ENCODE peak calls at places on chromosomes 7 and 10, in five cellular contexts. One of them, this sample, is unnamed.

GRCh38 chr10:132549416-132549815 is 11.8 kb downstream of the INPP5A start:
- DNase-seq in stomach: peak
- DNase-seq in tibial nerve: no peak
- DNase-seq in suprapubic skin: peak
- DNase-seq in GM12878: no peak
- DNase-seq in this sample: peak

GRCh38 chr7:80053098-80053497 is 81.5 kb upstream of the GNAI1 start:
- DNase-seq in stomach: no peak
- DNase-seq in GM12878: no peak
- DNase-seq in suprapubic skin: no peak
- DNase-seq in tibial nerve: no peak
- DNase-seq in this sample: no peak

GRCh38 chr10:8346861-8347260 is 292.4 kb downstream of the GATA3 start:
- DNase-seq in suprapubic skin: no peak
- DNase-seq in GM12878: no peak
- DNase-seq in tibial nerve: no peak
- DNase-seq in stomach: no peak
- DNase-seq in this sample: no peak

GRCh38 chr7:41891967-41892755 is 189.3 kb upstream of the INHBA start:
- DNase-seq in stomach: no peak
- DNase-seq in suprapubic skin: no peak
- DNase-seq in tibial nerve: no peak
- DNase-seq in GM12878: no peak
- DNase-seq in this sample: no peak

GRCh38 chr10:75165684-75166622 is 44.6 kb upstream of the VDAC2 start:
- DNase-seq in tibial nerve: no peak
- DNase-seq in suprapubic skin: no peak
- DNase-seq in stomach: no peak
- DNase-seq in GM12878: peak
- DNase-seq in this sample: no peak

GRCh38 chr10:130416334-130416950 is 280.3 kb downstream of the GLRX3 start:
- DNase-seq in stomach: no peak
- DNase-seq in suprapubic skin: no peak
- DNase-seq in GM12878: no peak
- DNase-seq in tibial nerve: no peak
- DNase-seq in this sample: no peak

GRCh38 chr7:7136423-7136822 is 45.9 kb upstream of the C1GALT1 start:
- DNase-seq in GM12878: no peak
- DNase-seq in tibial nerve: no peak
- DNase-seq in stomach: no peak
- DNase-seq in suprapubic skin: no peak
- DNase-seq in this sample: no peak

GRCh38 chr7:158257001-158257400 is 330.6 kb downstream of the PTPRN2 start:
- DNase-seq in suprapubic skin: peak
- DNase-seq in stomach: no peak
- DNase-seq in GM12878: no peak
- DNase-seq in tibial nerve: no peak
- DNase-seq in this sample: no peak

GRCh38 chr10:31158000-31158658 is 126.5 kb upstream of the ZNF438 start:
- DNase-seq in suprapubic skin: no peak
- DNase-seq in stomach: no peak
- DNase-seq in tibial nerve: no peak
- DNase-seq in GM12878: no peak
- DNase-seq in this sample: no peak

GRCh38 chr10:84224411-84225028 is 824 bp downstream of the LRIT2 start:
- DNase-seq in tibial nerve: no peak
- DNase-seq in stomach: no peak
- DNase-seq in suprapubic skin: no peak
- DNase-seq in GM12878: no peak
- DNase-seq in this sample: no peak

GRCh38 chr7:96331775-96332174 is 9.9 kb upstream of the SLC25A13 start:
- DNase-seq in GM12878: no peak
- DNase-seq in tibial nerve: no peak
- DNase-seq in stomach: no peak
- DNase-seq in suprapubic skin: no peak
- DNase-seq in this sample: no peak

GRCh38 chr10:6141296-6142151 is 52.7 kb downstream of the RBM17 start:
- DNase-seq in stomach: no peak
- DNase-seq in suprapubic skin: no peak
- DNase-seq in tibial nerve: no peak
- DNase-seq in GM12878: peak
- DNase-seq in this sample: no peak

GRCh38 chr10:50033481-50033880 is 34.3 kb upstream of the WASHC2A start:
- DNase-seq in stomach: no peak
- DNase-seq in suprapubic skin: no peak
- DNase-seq in GM12878: no peak
- DNase-seq in tibial nerve: no peak
- DNase-seq in this sample: no peak

GRCh38 chr10:129978322-129978721 is 14.2 kb upstream of the EBF3 start:
- DNase-seq in suprapubic skin: no peak
- DNase-seq in GM12878: no peak
- DNase-seq in stomach: no peak
- DNase-seq in tibial nerve: no peak
- DNase-seq in this sample: no peak

GRCh38 chr7:98369726-98370125 is 31.2 kb downstream of the BAIAP2L1 start:
- DNase-seq in stomach: no peak
- DNase-seq in GM12878: no peak
- DNase-seq in suprapubic skin: no peak
- DNase-seq in tibial nerve: no peak
- DNase-seq in this sample: no peak

GRCh38 chr10:115417585-115418265 is 324.6 kb downstream of the ATRNL1 start:
- DNase-seq in stomach: no peak
- DNase-seq in tibial nerve: no peak
- DNase-seq in GM12878: peak
- DNase-seq in suprapubic skin: no peak
- DNase-seq in this sample: no peak

GRCh38 chr10:95229724-95230627 is 35.9 kb downstream of the ACSM6 start:
- DNase-seq in suprapubic skin: no peak
- DNase-seq in GM12878: no peak
- DNase-seq in stomach: no peak
- DNase-seq in tibial nerve: no peak
- DNase-seq in this sample: no peak

GRCh38 chr10:60267802-60268201 is 121.9 kb downstream of the ANK3 start:
- DNase-seq in stomach: no peak
- DNase-seq in tibial nerve: no peak
- DNase-seq in GM12878: no peak
- DNase-seq in suprapubic skin: no peak
- DNase-seq in this sample: no peak

GRCh38 chr7:22841954-22842353 is 19.3 kb upstream of the TOMM7 start:
- DNase-seq in suprapubic skin: peak
- DNase-seq in GM12878: no peak
- DNase-seq in stomach: no peak
- DNase-seq in tibial nerve: peak
- DNase-seq in this sample: no peak

GRCh38 chr10:102267748-102268147 is 22.4 kb downstream of the GBF1 start:
- DNase-seq in GM12878: no peak
- DNase-seq in tibial nerve: no peak
- DNase-seq in suprapubic skin: no peak
- DNase-seq in stomach: no peak
- DNase-seq in this sample: no peak

GRCh38 chr7:131328387-131329175 is 905 bp downstream of the MKLN1 start:
- DNase-seq in stomach: no peak
- DNase-seq in tibial nerve: peak
- DNase-seq in suprapubic skin: no peak
- DNase-seq in GM12878: no peak
- DNase-seq in this sample: no peak

GRCh38 chr10:101721806-101722205 is 26.8 kb upstream of the FBXW4 start:
- DNase-seq in stomach: no peak
- DNase-seq in suprapubic skin: no peak
- DNase-seq in GM12878: no peak
- DNase-seq in tibial nerve: no peak
- DNase-seq in this sample: no peak

GRCh38 chr10:102118867-102119266 is 1.3 kb downstream of the LDB1 start:
- DNase-seq in stomach: peak
- DNase-seq in tibial nerve: no peak
- DNase-seq in GM12878: no peak
- DNase-seq in suprapubic skin: no peak
- DNase-seq in this sample: peak

GRCh38 chr10:100338434-100339036 is 8.5 kb upstream of the SCD start:
- DNase-seq in tibial nerve: peak
- DNase-seq in GM12878: no peak
- DNase-seq in stomach: peak
- DNase-seq in suprapubic skin: peak
- DNase-seq in this sample: peak

GRCh38 chr7:143900230-143900766 is 1.7 kb downstream of the TCAF1 start:
- DNase-seq in GM12878: no peak
- DNase-seq in suprapubic skin: no peak
- DNase-seq in tibial nerve: no peak
- DNase-seq in stomach: no peak
- DNase-seq in this sample: no peak

DNA sequence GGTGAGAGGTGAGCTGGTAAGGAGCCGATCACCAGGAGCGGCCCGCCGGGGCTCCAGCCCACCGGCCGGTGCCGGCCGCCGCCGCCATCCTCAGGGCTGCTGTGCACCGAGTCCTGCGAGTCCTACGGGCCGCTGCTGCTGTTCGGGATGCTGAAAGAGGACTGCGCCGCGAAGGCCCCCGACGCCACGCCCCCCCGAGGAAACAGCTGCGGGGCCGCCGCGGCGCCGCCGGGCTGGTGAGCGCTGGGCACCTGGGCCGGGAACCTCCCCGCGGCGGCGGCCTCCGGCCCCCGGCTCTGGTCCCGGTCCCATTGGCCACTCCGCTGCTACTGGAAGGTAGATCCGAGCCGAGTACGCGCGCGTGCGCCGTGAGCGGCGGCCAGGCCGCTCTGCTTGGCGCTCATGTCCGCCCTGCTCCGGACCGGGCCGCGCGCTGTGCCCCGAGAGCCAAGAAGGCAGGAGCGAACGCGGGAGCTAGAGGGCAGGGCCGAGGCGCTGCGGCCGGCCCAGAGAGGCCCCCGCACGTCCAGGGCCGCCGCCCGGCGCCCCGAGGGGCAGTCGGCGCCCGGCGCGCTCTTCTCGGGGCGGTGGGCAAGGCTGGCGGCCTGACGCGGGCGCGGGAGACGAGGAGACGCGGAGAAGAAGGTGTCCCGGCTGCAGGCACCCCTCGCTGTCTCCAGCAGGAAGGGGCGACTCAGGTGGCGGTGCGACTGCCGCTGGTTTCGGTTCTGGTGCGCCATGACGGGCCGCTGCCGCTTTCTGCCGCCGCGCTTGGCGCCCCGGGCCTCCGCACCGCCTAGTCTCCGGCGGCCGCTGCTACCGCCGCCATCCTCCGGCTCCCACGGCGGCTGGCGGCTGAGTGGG is 121.3 kb upstream of the WIPF3 start:
- DNase-seq in suprapubic skin: peak
- DNase-seq in stomach: peak
- DNase-seq in GM12878: no peak
- DNase-seq in tibial nerve: peak
- DNase-seq in this sample: peak
- TF ChIP-seq POLR2A in suprapubic skin: no peak
- TF ChIP-seq POLR2A in stomach: no peak
- TF ChIP-seq POLR2A in GM12878: no peak
- TF ChIP-seq POLR2A in tibial nerve: no peak
- TF ChIP-seq POLR2A in this sample: peak

DNA sequence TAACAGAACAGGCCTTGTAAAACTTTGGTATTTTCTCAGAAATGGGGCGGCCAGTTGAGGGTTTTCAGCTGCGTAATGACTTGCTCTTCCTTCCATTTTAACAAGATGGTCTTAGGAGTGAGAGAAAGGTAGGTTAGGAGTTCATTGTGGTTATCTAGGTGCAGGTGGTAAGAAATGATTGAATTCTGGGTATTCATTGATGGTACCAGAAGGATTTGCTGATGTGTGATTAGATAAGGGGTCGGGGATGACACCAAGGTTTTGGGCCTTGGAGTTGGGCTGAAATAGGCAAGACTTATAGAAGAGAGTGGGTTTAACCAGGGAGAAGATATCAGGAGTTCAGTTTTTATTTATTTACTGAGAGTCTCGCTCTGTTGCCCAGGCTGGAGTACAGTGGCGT is 2.6 kb downstream of the MDH2 start:
- DNase-seq in tibial nerve: no peak
- DNase-seq in GM12878: no peak
- DNase-seq in stomach: no peak
- DNase-seq in suprapubic skin: no peak
- DNase-seq in this sample: no peak
- TF ChIP-seq EP300 in tibial nerve: no peak
- TF ChIP-seq EP300 in GM12878: no peak
- TF ChIP-seq EP300 in stomach: no peak
- TF ChIP-seq EP300 in suprapubic skin: no peak
- TF ChIP-seq EP300 in this sample: no peak

GRCh38 chr10:11609492-11610093 is 1.9 kb downstream of the USP6NL start:
- DNase-seq in tibial nerve: no peak
- DNase-seq in stomach: no peak
- DNase-seq in suprapubic skin: no peak
- DNase-seq in GM12878: peak
- DNase-seq in this sample: no peak
- H3K4me3 ChIP-seq in tibial nerve: no peak
- H3K4me3 ChIP-seq in stomach: no peak
- H3K4me3 ChIP-seq in suprapubic skin: peak
- H3K4me3 ChIP-seq in GM12878: peak
- H3K4me3 ChIP-seq in this sample: no peak

GRCh38 chr7:128392446-128393327 is 17.1 kb downstream of the IMPDH1 start:
- DNase-seq in GM12878: no peak
- DNase-seq in suprapubic skin: no peak
- DNase-seq in tibial nerve: no peak
- DNase-seq in stomach: no peak
- DNase-seq in this sample: no peak

GRCh38 chr7:128389815-128390329 is 19.9 kb downstream of the IMPDH1 start:
- DNase-seq in suprapubic skin: no peak
- DNase-seq in GM12878: no peak
- DNase-seq in tibial nerve: no peak
- DNase-seq in stomach: no peak
- DNase-seq in this sample: no peak

GRCh38 chr7:128393526-128394330 is 16.1 kb downstream of the IMPDH1 start:
- DNase-seq in tibial nerve: no peak
- DNase-seq in GM12878: no peak
- DNase-seq in stomach: no peak
- DNase-seq in suprapubic skin: no peak
- DNase-seq in this sample: no peak

GRCh38 chr7:128390871-128391565 is 18.8 kb downstream of the IMPDH1 start:
- DNase-seq in stomach: no peak
- DNase-seq in suprapubic skin: no peak
- DNase-seq in tibial nerve: no peak
- DNase-seq in GM12878: no peak
- DNase-seq in this sample: no peak

DNA sequence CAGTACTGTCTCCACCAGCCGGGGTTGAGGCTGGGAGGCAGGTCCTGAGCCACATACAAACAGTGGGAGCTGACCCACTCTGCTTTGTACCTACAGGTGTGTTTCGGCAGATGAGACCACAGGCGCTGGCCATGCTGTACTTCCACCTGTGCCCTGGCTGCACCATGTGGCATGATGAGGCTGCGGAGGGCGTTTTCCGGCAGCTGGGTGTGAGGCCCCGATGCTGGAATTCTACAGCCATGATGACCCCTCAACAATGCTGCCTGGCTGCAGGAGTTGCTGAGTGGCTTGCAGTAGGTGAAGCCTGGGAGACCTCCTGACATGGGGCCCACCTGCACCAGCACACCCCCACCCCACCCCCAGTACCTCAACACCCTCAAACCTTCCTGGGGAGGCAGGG is 18.0 kb downstream of the IMPDH1 start:
- DNase-seq in tibial nerve: no peak
- DNase-seq in GM12878: no peak
- DNase-seq in stomach: no peak
- DNase-seq in suprapubic skin: no peak
- DNase-seq in this sample: no peak
- TF ChIP-seq POLR2A in tibial nerve: no peak
- TF ChIP-seq POLR2A in GM12878: peak
- TF ChIP-seq POLR2A in stomach: no peak
- TF ChIP-seq POLR2A in suprapubic skin: no peak
- TF ChIP-seq POLR2A in this sample: no peak

GRCh38 chr7:47303014-47303694 is 278.8 kb downstream of the TNS3 start:
- DNase-seq in stomach: no peak
- DNase-seq in GM12878: no peak
- DNase-seq in suprapubic skin: no peak
- DNase-seq in tibial nerve: no peak
- DNase-seq in this sample: no peak
- TF ChIP-seq EP300 in stomach: no peak
- TF ChIP-seq EP300 in GM12878: no peak
- TF ChIP-seq EP300 in suprapubic skin: no peak
- TF ChIP-seq EP300 in tibial nerve: no peak
- TF ChIP-seq EP300 in this sample: no peak